ENCODE peak calls at places on chromosome 15, in seven cellular contexts. E is activated CD8-positive, alpha-beta memory T cell treated with anti-CD3 and anti-CD28 coated beads for 24 hours; T is stomach; K is activated naive CD4-positive, alpha-beta T cell treated with anti-CD3 and anti-CD28 coated beads for 36 hours; Y is IMR-90; O is stimulated activated CD8-positive, alpha-beta memory T cell treated with anti-CD3 and anti-CD28 coated beads, Interleukin-15, amount 100 ng/mL, for 24 hours; B is COR-L47. V is an unnamed sample.

GRCh38 chr15:42163947-42164550 is 7.6 kb upstream of the PLA2G4F start:
- DNase-seq in E (no peak), T (no peak), K (no peak), Y (no peak), O (no peak), B (no peak), V (no peak)

GRCh38 chr15:73985101-73985873 is 6.8 kb downstream of the STOML1 start:
- DNase-seq in E (no peak), T (no peak), K (no peak), Y (peak; percentile 83), O (no peak), B (no peak), V (no peak)

GRCh38 chr15:98442379-98442833 is 205.9 kb upstream of the IGF1R start:
- DNase-seq in E (peak; percentile 69), T (peak; percentile 60), K (peak; percentile 83), Y (peak; percentile 82), O (peak; percentile 13), B (peak; percentile 73), V (no peak)

GRCh38 chr15:44735482-44736260 is 657 bp upstream of the TRIM69 start:
- DNase-seq in E (no peak), T (no peak), K (peak; percentile 81), Y (peak; percentile 16), O (no peak), B (no peak), V (no peak)

GRCh38 chr15:101269479-101270223 is 7.6 kb downstream of the SELENOS start:
- DNase-seq in E (peak; percentile 47), T (no peak), K (no peak), Y (no peak), O (no peak), B (no peak), V (no peak)

GRCh38 chr15:29090617-29091466 is 178.8 kb downstream of the NSMCE3 start:
- DNase-seq in E (peak; percentile 85), T (no peak), K (peak; percentile 57), Y (peak; percentile 11), O (no peak), B (peak; percentile 15), V (no peak)

GRCh38 chr15:22942877-22943276 is 37.3 kb downstream of the CYFIP1 start:
- DNase-seq in E (no peak), T (no peak), K (no peak), Y (no peak), O (no peak), B (no peak), V (no peak)

GRCh38 chr15:56102401-56102800 is 109.0 kb upstream of the NEDD4 start:
- DNase-seq in E (no peak), T (no peak), K (no peak), Y (no peak), O (no peak), B (no peak), V (no peak)

GRCh38 chr15:98071786-98072185 is 111.3 kb downstream of the ARRDC4 start:
- DNase-seq in E (no peak), T (no peak), K (no peak), Y (no peak), O (no peak), B (no peak), V (no peak)

GRCh38 chr15:100842756-100843730 is 36.6 kb upstream of the ALDH1A3 start:
- DNase-seq in E (no peak), T (no peak), K (no peak), Y (peak; percentile 92), O (no peak), B (no peak), V (no peak)

GRCh38 chr15:49982586-49982985 is 136.4 kb downstream of the ATP8B4 start:
- DNase-seq in E (no peak), T (no peak), K (no peak), Y (peak; percentile 89), O (no peak), B (no peak), V (no peak)

GRCh38 chr15:52652984-52653383 is 26.2 kb downstream of the ATOSA start:
- DNase-seq in E (no peak), T (no peak), K (no peak), Y (peak; percentile 92), O (no peak), B (no peak), V (no peak)

GRCh38 chr15:82129769-82130168 is 84.0 kb upstream of the MEX3B start:
- DNase-seq in E (no peak), T (no peak), K (no peak), Y (peak; percentile 96), O (no peak), B (no peak), V (no peak)

GRCh38 chr15:73711526-73711925 is 27.3 kb downstream of the CD276 start:
- DNase-seq in E (no peak), T (no peak), K (no peak), Y (no peak), O (no peak), B (no peak), V (no peak)

V was measured in cerebellar nuclear complex.